ENCODE peak calls at places on chromosome 2, in nine cellular contexts. Q is vagina; G is dorsolateral prefrontal cortex; L is epithelial cell of esophagus; W is OCI-LY7; T is heart left ventricle; H is CD4-positive, alpha-beta memory T cell; V is thoracic aorta; K is aorta. U is an unnamed sample.

GRCh38 chr2:210445116-210445707 is 31.3 kb downstream of the LANCL1 start:
- DNase-seq in Q (no peak), G (no peak), L (peak), W (peak), T (no peak), H (peak), V (no peak), K (no peak), U (no peak)

GRCh38 chr2:20615046-20615465 is 35.8 kb downstream of the HS1BP3 start:
- DNase-seq in Q (no peak), G (no peak), L (no peak), W (no peak), T (peak), H (no peak), V (no peak), K (peak), U (peak)

GRCh38 chr2:211259831-211260476 is 703.6 kb downstream of the CPS1 start:
- DNase-seq in Q (no peak), G (no peak), L (no peak), W (no peak), T (no peak), H (no peak), V (no peak), K (no peak), U (no peak)

GRCh38 chr2:72274284-72274869 is 126.7 kb upstream of the CYP26B1 start:
- DNase-seq in Q (no peak), G (no peak), L (no peak), W (no peak), T (no peak), H (no peak), V (no peak), K (no peak), U (no peak)

GRCh38 chr2:30956995-30957394 is 149.7 kb upstream of the CAPN13 start:
- DNase-seq in Q (no peak), G (no peak), L (no peak), W (no peak), T (no peak), H (no peak), V (no peak), K (no peak), U (no peak)

GRCh38 chr2:135826561-135826960 is 10.4 kb downstream of the LCT start:
- DNase-seq in Q (no peak), G (no peak), L (no peak), W (no peak), T (no peak), H (no peak), V (no peak), K (no peak), U (no peak)

GRCh38 chr2:41836944-41837343 is 210.9 kb upstream of the PKDCC start:
- DNase-seq in Q (no peak), G (no peak), L (peak), W (peak), T (no peak), H (peak), V (no peak), K (no peak), U (no peak)

GRCh38 chr2:32008811-32009478 is 1.9 kb downstream of the MEMO1 start:
- DNase-seq in Q (no peak), G (no peak), L (peak), W (peak), T (no peak), H (no peak), V (no peak), K (no peak), U (no peak)

GRCh38 chr2:111981666-111982065 is 73.4 kb upstream of the TMEM87B start:
- DNase-seq in Q (peak), G (no peak), L (no peak), W (no peak), T (no peak), H (no peak), V (no peak), K (no peak), U (no peak)

GRCh38 chr2:190405069-190405468 is 3.1 kb upstream of the MFSD6 start:
- DNase-seq in Q (no peak), G (no peak), L (peak), W (no peak), T (no peak), H (no peak), V (no peak), K (no peak), U (no peak)

GRCh38 chr2:160091381-160091780 is 29.0 kb upstream of the PLA2R1 start:
- DNase-seq in Q (no peak), G (no peak), L (peak), W (no peak), T (no peak), H (no peak), V (no peak), K (no peak), U (no peak)

GRCh38 chr2:43356774-43357173 is 130.4 kb upstream of the ZFP36L2 start:
- DNase-seq in Q (no peak), G (no peak), L (no peak), W (no peak), T (no peak), H (no peak), V (no peak), K (no peak), U (no peak)

GRCh38 chr2:96699621-96700020 is 40.2 kb downstream of the LMAN2L start:
- DNase-seq in Q (no peak), G (no peak), L (no peak), W (no peak), T (no peak), H (no peak), V (no peak), K (no peak), U (no peak)

GRCh38 chr2:109196081-109196875 is 67.3 kb downstream of the SH3RF3 start:
- DNase-seq in Q (no peak), G (no peak), L (no peak), W (no peak), T (no peak), H (no peak), V (no peak), K (no peak), U (no peak)

GRCh38 chr2:109197491-109198480 is 68.8 kb downstream of the SH3RF3 start:
- DNase-seq in Q (no peak), G (no peak), L (no peak), W (no peak), T (no peak), H (no peak), V (no peak), K (no peak), U (no peak)

GRCh38 chr2:109199790-109200189 is 70.8 kb downstream of the SH3RF3 start:
- DNase-seq in Q (no peak), G (no peak), L (no peak), W (no peak), T (no peak), H (no peak), V (no peak), K (no peak), U (no peak)

GRCh38 chr2:109193807-109194702 is 65.0 kb downstream of the SH3RF3 start:
- DNase-seq in Q (no peak), G (no peak), L (no peak), W (no peak), T (no peak), H (no peak), V (no peak), K (no peak), U (no peak)

GRCh38 chr2:109195193-109196045 is 66.4 kb downstream of the SH3RF3 start:
- DNase-seq in Q (no peak), G (no peak), L (no peak), W (no peak), T (peak), H (no peak), V (no peak), K (no peak), U (no peak)
- H3K4me3 ChIP-seq in Q (no peak), G (no peak), L (no peak), W (no peak), T (no peak), H (no peak), V (peak), K (no peak), U (no peak)

DNA sequence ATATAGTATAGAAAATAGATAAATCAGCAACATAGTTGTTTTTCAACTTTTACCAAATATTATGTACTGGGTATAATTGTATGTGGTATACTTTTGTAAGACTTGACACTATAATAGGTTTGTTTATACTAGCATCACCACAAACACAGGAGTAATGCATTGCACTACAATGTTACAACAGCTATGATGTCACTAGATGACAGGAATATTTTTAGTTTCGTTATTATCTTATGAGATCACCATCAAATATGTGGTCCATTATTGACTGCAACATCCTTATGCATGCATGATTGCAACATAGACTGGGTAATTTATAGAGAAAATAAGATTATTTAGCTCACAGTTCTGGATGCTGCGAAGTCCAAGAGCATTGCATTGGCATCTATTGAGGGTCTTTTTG is 678.4 kb upstream of the ZNF804A start:
- DNase-seq in Q (no peak), G (no peak), L (no peak), W (no peak), T (no peak), H (no peak), V (no peak), K (no peak), U (no peak)
- H3K4me3 ChIP-seq in Q (no peak), G (no peak), L (no peak), W (no peak), T (no peak), H (no peak), V (no peak), K (no peak), U (no peak)

DNA sequence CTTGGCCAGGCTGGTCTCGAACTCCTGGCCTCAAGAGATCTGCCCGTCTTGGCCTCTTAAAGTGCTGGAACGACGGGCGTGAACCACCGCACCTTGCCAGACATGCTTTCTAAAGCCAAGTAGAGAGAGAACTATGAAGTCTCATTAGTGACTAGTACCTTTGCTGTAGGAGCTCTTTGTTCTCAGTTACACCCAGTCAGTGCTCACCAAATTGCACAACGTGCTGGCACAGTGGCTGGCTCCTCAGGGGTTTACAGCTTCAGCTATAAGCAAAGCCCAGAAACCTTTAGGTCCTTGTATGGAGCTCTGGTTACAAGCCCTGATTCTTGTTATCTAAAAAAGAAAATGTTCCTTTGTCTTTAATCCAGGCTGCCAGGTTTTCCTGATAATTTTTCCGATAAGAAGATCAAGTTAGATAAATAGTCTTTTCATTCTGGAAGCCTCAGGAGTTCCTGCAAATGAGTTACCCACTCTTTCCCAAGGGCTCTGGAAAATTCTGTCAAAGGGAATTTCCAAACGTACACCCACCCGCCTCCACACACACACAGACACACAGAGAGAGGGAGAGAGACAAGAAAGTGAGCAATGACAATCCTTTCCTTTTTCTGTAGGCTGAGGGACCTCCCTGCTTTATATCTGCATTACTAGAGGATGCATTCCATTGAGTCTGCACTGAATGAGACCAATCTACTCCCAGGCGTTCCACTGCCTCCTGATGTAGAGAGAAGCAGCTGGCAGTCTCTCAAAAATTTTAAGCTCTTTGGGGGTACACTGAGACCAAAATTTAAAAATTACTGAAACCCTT is 100.2 kb upstream of the CSRNP3 start:
- DNase-seq in Q (no peak), G (no peak), L (peak), W (no peak), T (no peak), H (no peak), V (no peak), K (no peak), U (peak)
- H3K4me3 ChIP-seq in Q (no peak), G (no peak), L (no peak), W (no peak), T (no peak), H (no peak), V (no peak), K (no peak), U (no peak)

DNA sequence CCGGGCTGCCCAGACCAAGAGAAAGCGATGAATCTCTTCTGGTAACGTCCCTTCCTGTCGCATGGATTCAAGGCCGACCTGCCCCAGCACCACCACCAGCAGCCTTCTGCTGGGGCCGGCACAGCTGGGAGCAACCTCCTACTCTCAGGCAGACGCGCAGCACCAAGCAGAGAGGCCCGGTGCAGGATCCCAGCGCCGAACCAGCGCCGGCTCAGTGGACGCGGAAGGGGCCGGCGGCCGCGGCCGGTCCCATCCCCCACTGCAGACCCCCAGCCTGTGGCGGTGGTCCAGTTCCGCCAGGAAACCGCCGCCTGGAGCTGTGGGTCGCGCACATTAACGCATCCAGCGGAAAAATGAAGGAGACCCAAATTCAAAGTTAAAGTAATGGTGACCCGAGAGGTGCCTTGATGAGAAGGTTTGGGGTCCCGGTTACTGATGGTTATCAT is 525 bp upstream of the MAL start:
- DNase-seq in Q (no peak), G (no peak), L (no peak), W (no peak), T (no peak), H (no peak), V (no peak), K (no peak), U (no peak)
- H3K4me3 ChIP-seq in Q (peak), G (peak), L (no peak), W (no peak), T (peak), H (peak), V (peak), K (no peak), U (peak)

GRCh38 chr2:68756178-68756577 is 21.6 kb downstream of the ARHGAP25 start:
- DNase-seq in Q (no peak), G (no peak), L (no peak), W (no peak), T (no peak), H (no peak), V (no peak), K (no peak), U (no peak)
- H3K4me3 ChIP-seq in Q (no peak), G (no peak), L (no peak), W (no peak), T (no peak), H (no peak), V (no peak), K (no peak), U (no peak)

GRCh38 chr2:239081046-239081445 is 233.2 kb downstream of the TWIST2 start:
- DNase-seq in Q (no peak), G (no peak), L (no peak), W (no peak), T (no peak), H (no peak), V (no peak), K (no peak), U (no peak)

GRCh38 chr2:239075918-239076727 is 228.2 kb downstream of the TWIST2 start:
- DNase-seq in Q (no peak), G (no peak), L (no peak), W (no peak), T (peak), H (no peak), V (no peak), K (peak), U (no peak)

GRCh38 chr2:239079671-239080294 is 231.9 kb downstream of the TWIST2 start:
- DNase-seq in Q (no peak), G (no peak), L (no peak), W (no peak), T (no peak), H (no peak), V (no peak), K (no peak), U (no peak)

GRCh38 chr2:239077260-239077659 is 229.4 kb downstream of the TWIST2 start:
- DNase-seq in Q (no peak), G (no peak), L (no peak), W (no peak), T (no peak), H (no peak), V (no peak), K (no peak), U (no peak)

DNA sequence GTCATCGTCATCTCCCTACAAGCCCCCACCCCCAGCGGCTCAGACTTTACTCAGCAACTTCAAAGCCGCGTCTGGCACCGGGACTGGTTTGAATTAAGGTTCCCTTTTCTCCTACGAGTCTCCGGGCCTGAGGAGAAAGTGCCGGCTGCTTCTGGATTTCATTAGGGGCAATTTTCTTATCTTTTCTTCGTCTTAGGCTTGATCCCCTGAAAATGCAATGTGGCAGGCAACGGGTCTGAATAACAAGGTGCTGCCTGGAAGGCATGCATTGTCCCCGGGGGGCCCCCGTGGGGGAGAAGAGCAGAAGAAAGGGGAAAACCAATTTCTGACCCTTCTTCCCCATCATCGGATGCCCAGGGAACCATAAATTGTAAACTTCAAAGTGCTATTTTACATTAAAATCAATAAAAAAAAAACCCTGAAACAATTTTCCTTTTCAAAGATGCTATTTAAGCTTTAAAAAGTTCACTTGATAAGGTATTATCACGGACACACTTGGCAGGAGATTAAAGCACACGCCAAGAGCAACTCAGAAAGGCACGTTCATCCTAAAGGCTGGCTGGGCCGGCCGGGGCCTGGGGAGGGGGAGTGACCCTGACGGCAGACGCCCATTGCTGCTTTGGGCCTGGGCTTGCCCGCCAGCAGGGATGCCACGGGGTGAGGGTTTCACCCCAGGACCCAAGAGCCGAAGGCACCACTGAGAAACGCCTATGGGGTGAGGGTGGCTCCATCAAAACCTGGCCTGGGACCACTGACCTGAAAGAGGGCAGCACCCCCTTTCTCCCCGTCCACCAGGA is 230.4 kb downstream of the TWIST2 start:
- DNase-seq in Q (no peak), G (no peak), L (no peak), W (no peak), T (no peak), H (no peak), V (no peak), K (no peak), U (no peak)
- H3K4me3 ChIP-seq in Q (no peak), G (no peak), L (no peak), W (no peak), T (no peak), H (no peak), V (no peak), K (no peak), U (no peak)

GRCh38 chr2:88603146-88603545 is 24.1 kb downstream of the EIF2AK3 start:
- DNase-seq in Q (no peak), G (no peak), L (no peak), W (no peak), T (no peak), H (no peak), V (no peak), K (no peak), U (no peak)
- H3K4me3 ChIP-seq in Q (no peak), G (no peak), L (no peak), W (no peak), T (no peak), H (no peak), V (no peak), K (no peak), U (no peak)

DNA sequence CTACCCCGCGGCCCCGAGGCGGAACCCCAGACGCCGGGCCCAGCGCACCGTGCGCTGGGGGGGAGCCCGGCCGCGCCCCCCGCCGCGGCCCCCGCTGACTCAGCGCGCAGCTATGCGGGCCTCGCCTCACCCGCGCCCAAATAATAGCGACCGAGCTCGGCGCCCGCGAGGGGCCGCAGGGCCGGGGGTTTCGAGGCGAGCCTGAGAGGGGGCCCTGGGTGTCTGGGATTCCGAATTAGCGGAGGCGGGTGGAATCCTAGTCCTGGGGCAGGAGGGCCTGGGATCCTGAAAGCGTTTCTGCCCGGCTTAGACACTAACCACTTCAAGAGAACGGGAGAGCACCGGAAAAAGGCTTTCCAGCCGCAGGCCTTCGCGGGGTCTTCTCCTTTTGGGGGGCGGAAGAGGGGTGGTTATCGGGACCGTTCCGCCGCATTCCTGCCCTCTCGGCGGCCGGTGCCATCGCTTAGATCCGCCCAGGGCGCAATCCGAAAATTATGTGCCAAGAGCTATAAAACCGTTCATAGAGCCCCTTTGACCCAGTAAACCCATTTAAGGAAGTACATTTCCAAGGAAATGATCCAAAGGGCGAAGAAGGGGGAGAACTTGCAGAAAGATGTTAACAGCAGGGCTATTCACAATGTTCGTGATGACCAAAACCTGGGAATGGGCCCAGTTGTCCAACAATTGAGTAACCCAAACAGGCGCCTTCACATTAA is 678 bp upstream of the ROCK2 start:
- DNase-seq in Q (peak), G (no peak), L (peak), W (peak), T (peak), H (no peak), V (peak), K (peak), U (peak)
- H3K4me3 ChIP-seq in Q (peak), G (peak), L (peak), W (peak), T (peak), H (peak), V (peak), K (peak), U (peak)

DNA sequence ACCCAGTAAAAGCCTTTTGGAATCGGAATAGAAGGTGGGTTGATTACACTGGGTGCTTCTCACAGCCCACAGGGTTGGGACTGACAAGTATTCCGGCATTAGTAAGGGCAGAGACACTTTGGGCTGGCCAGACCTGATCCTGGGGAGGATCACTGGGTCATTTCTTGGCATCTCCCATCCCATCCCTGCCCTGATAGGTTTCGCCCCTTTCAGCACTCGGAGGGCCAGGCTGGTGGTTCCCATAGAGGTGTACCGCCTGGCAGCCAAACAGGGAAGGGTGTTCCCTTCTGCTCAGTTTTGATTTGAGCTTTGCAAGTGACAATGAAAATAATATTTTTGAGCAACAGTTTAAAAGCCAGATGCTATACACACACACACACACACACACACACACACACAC is 37.3 kb downstream of the CYP1B1 start:
- DNase-seq in Q (no peak), G (no peak), L (no peak), W (no peak), T (no peak), H (no peak), V (no peak), K (no peak), U (no peak)
- H3K4me3 ChIP-seq in Q (peak), G (peak), L (no peak), W (no peak), T (peak), H (no peak), V (peak), K (no peak), U (peak)

U was measured in lower lobe of right lung.